ENCODE peak calls at places on chromosomes 3 and 15, in seven cellular contexts. K is spleen, U is tibial nerve, I is NB4, S is heart left ventricle, B is HepG2, N is esophagus squamous epithelium. Z is an unnamed sample.

GRCh38 chr15:57820119-57820518 is 113.6 kb downstream of the POLR2M start:
- DNase-seq in I (no peak), K (no peak), B (no peak), U (no peak), S (no peak), N (no peak), Z (no peak)

GRCh38 chr3:179720196-179720595 is 67.4 kb downstream of the USP13 start:
- DNase-seq in B (no peak), U (no peak), N (no peak), S (no peak), I (no peak), K (no peak), Z (no peak)

GRCh38 chr3:53581671-53582070 is 87.3 kb downstream of the CACNA1D start:
- DNase-seq in I (peak), K (no peak), U (no peak), B (no peak), N (no peak), S (no peak), Z (no peak)

GRCh38 chr15:27561816-27562215 is 537.3 kb downstream of the OCA2 start:
- DNase-seq in U (no peak), I (no peak), S (no peak), N (no peak), B (no peak), K (no peak), Z (no peak)

GRCh38 chr15:52427804-52428203 is 100.9 kb downstream of the MYO5A start:
- DNase-seq in K (no peak), B (no peak), U (no peak), S (no peak), I (peak), N (no peak), Z (no peak)

GRCh38 chr3:186226466-186226865 is 117.6 kb upstream of the ETV5 start:
- DNase-seq in N (no peak), S (no peak), K (no peak), B (no peak), U (no peak), I (no peak), Z (no peak)

GRCh38 chr3:173225351-173225750 is 84.3 kb upstream of the SPATA16 start:
- DNase-seq in B (no peak), N (no peak), U (no peak), S (no peak), I (no peak), K (no peak), Z (no peak)

GRCh38 chr3:71428841-71429609 is 154.5 kb downstream of the FOXP1 start:
- DNase-seq in U (peak), I (no peak), N (no peak), B (no peak), K (no peak), S (peak), Z (no peak)

GRCh38 chr3:1087066-1087555 is 5.7 kb upstream of the CNTN6 start:
- DNase-seq in N (no peak), U (peak), S (no peak), B (no peak), K (no peak), I (no peak), Z (no peak)

GRCh38 chr3:50172615-50173220 is 17.6 kb downstream of the SEMA3F start:
- DNase-seq in K (no peak), I (no peak), S (peak), B (no peak), U (no peak), N (no peak), Z (no peak)

GRCh38 chr3:50174517-50174895 is 16.9 kb upstream of the GNAT1 start:
- DNase-seq in S (no peak), N (no peak), B (no peak), U (no peak), K (no peak), I (no peak), Z (no peak)

GRCh38 chr3:50171540-50172301 is 16.6 kb downstream of the SEMA3F start:
- DNase-seq in U (no peak), K (no peak), I (no peak), B (peak), S (no peak), N (no peak), Z (peak)

GRCh38 chr3:50174947-50175524 is 16.4 kb upstream of the GNAT1 start:
- DNase-seq in U (no peak), S (peak), K (no peak), B (no peak), I (no peak), N (no peak), Z (no peak)

GRCh38 chr3:50173685-50174516 is 17.5 kb upstream of the GNAT1 start:
- DNase-seq in N (no peak), I (peak), B (no peak), U (no peak), K (no peak), S (no peak), Z (no peak)
- TF ChIP-seq POLR2A in N (no peak), I (peak), B (no peak), U (no peak), K (no peak), S (no peak), Z (no peak)

GRCh38 chr3:85572426-85572825 is 613.6 kb downstream of the CADM2 start:
- DNase-seq in U (no peak), I (no peak), K (no peak), S (no peak), N (no peak), B (no peak), Z (no peak)
- TF ChIP-seq POLR2A in U (no peak), I (no peak), K (no peak), S (no peak), N (no peak), B (no peak), Z (no peak)

GRCh38 chr3:126994661-126995161 is 11.8 kb downstream of the PLXNA1 start:
- DNase-seq in U (no peak), B (no peak), N (no peak), K (no peak), I (no peak), S (peak), Z (peak)
- TF ChIP-seq POLR2A in U (no peak), B (no peak), N (no peak), K (no peak), I (no peak), S (no peak), Z (no peak)

DNA sequence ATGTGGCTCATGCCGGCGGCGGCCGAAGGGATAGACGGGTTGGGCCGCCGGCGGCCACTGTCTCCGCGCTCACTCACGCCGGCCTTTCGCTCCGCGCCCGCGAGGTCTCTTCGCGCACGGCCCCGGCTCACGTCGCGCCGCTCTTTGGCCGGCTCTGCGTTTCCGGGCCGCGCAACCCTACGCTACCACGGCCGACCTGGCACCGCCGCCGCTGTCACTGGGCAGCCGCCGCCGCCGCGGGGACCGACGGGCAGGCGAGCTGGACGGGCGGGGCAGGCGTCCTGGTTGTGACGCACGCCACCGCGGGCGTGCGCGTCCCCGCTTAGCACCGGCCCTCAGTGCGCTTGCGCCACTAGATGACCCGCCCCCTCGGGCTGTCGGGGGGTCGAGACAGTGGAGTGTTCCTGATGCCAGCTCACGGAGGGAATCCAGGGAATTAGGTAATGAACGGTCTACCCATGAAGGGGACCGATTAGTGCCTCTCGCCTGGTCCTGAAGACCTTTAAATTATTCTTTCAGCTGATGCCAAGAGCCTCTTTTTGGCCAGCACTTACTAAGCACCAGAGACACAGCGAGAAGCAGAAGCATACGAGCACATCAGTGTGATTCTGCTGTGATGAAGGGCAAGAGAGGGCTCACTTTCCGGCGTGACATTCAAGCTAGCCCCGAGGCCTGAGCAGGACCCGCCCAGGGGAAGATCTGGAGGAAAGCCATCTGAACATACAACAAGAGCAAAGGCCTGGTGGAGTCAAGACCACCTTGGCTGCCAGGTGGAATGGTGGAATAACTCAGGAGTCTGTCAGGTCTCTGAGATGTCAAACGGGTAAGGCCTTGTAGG is at the start of gene PRKAR2A:
- DNase-seq in S (peak), I (peak), B (peak), U (peak), N (no peak), K (peak), Z (peak)
- TF ChIP-seq POLR2A in S (peak), I (no peak), B (peak), U (peak), N (peak), K (peak), Z (peak)

GRCh38 chr3:184156522-184156955 is 1.4 kb downstream of the DVL3 start:
- DNase-seq in B (peak), S (peak), I (peak), N (no peak), U (no peak), K (peak), Z (peak)

GRCh38 chr3:184155644-184156521 is 706 bp downstream of the DVL3 start:
- DNase-seq in B (peak), K (peak), S (peak), I (peak), U (no peak), N (no peak), Z (peak)

GRCh38 chr3:184158394-184158793 is 3.2 kb downstream of the DVL3 start:
- DNase-seq in U (no peak), K (peak), I (no peak), N (no peak), B (no peak), S (no peak), Z (no peak)

GRCh38 chr3:184157206-184157605 is 2.0 kb downstream of the DVL3 start:
- DNase-seq in S (no peak), U (no peak), I (no peak), K (peak), B (no peak), N (no peak), Z (no peak)

DNA sequence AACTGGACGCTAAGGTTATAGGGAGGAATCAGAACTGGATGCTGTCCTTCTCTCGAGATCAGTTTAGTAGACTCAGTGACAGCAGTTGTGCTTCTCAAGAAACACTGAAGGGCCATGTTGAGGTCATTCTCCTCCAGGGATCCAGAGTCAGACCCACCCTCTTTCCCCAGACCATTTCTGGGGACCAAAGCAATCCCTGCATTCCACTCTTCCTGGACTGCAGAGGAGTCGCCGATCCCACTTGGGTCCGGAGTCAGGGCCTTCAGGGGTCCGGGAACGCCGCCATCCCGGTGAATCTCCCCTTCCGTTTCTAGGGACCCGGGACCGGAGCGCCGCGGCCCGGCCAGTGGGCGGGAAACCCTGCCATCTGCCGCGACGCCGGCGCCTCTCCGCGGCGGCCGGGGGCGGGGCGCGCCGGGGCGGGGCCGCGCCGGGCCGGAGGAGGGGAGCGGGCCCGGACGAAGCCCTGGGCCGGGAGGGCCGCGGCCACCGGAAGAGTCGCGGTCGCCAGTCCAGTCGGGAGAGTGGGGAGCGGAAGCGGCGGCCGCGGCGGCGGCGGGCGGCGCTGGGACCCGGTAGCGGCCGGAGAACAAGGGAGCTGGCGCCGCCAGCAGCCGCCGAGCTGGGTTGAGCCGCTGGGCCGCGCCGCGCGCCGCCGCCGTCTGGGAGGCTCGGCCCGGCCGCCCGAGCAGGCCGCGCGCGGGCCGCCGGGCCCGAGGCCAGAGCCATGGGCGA is at the start of gene DVL3:
- DNase-seq in B (peak), N (no peak), U (peak), I (peak), K (peak), S (peak), Z (peak)
- TF ChIP-seq POLR2A in B (no peak), N (no peak), U (peak), I (peak), K (no peak), S (no peak), Z (peak)